ENCODE peak calls at places on chromosomes 7 and 10, in nine cellular contexts. L, O, B, H, Y, G, D, R and Z are unnamed samples.

GRCh38 chr7:24783731-24784130 is 26.5 kb upstream of the GSDME start:
- DNase-seq in L (no peak), O (no peak), B (no peak), H (no peak), Y (no peak), G (no peak), D (no peak), R (no peak), Z (no peak)

GRCh38 chr7:92669616-92670153 is 79.5 kb upstream of the FAM133B start:
- DNase-seq in L (no peak), O (peak), B (no peak), H (peak), Y (no peak), G (no peak), D (no peak), R (peak), Z (no peak)

GRCh38 chr10:89228962-89229361 is 21.8 kb upstream of the CH25H start:
- DNase-seq in L (no peak), O (no peak), B (no peak), H (no peak), Y (no peak), G (no peak), D (no peak), R (no peak), Z (no peak)

GRCh38 chr10:102118867-102119266 is 1.3 kb downstream of the LDB1 start:
- DNase-seq in L (no peak), O (peak), B (no peak), H (peak), Y (peak), G (no peak), D (peak), R (peak), Z (peak)

GRCh38 chr7:98163704-98164478 is 47.3 kb upstream of the BHLHA15 start:
- DNase-seq in L (no peak), O (no peak), B (no peak), H (no peak), Y (peak), G (no peak), D (no peak), R (no peak), Z (no peak)

GRCh38 chr10:784759-785538 is 95.5 kb upstream of the DIP2C start:
- DNase-seq in L (peak), O (peak), B (peak), H (peak), Y (peak), G (peak), D (no peak), R (no peak), Z (no peak)

GRCh38 chr10:7585228-7585627 is 81.5 kb downstream of the ITIH5 start:
- DNase-seq in L (no peak), O (no peak), B (no peak), H (no peak), Y (no peak), G (no peak), D (no peak), R (no peak), Z (no peak)

GRCh38 chr10:125455855-125456254 is 227.1 kb downstream of the TEX36 start:
- DNase-seq in L (no peak), O (no peak), B (no peak), H (no peak), Y (no peak), G (no peak), D (no peak), R (no peak), Z (no peak)

GRCh38 chr10:124568858-124569622 is 107.4 kb downstream of the LHPP start:
- DNase-seq in L (no peak), O (peak), B (no peak), H (no peak), Y (no peak), G (no peak), D (no peak), R (no peak), Z (no peak)

GRCh38 chr10:46055771-46056170 is 9.7 kb upstream of the MSMB start:
- DNase-seq in L (no peak), O (no peak), B (no peak), H (no peak), Y (no peak), G (no peak), D (no peak), R (no peak), Z (no peak)

GRCh38 chr10:117741524-117741923 is 199.0 kb downstream of the EMX2 start:
- DNase-seq in L (no peak), O (no peak), B (no peak), H (no peak), Y (no peak), G (no peak), D (no peak), R (no peak), Z (no peak)
- TF ChIP-seq CTCF in L (no peak), O (no peak), B (no peak), H (no peak), Y (no peak), G (no peak), D (no peak), R (no peak), Z (peak)

GRCh38 chr7:102975854-102976253 is 63.1 kb downstream of the LRRC17 start:
- DNase-seq in L (no peak), O (no peak), B (no peak), H (no peak), Y (no peak), G (no peak), D (no peak), R (no peak), Z (no peak)

GRCh38 chr7:102976493-102976892 is 63.7 kb downstream of the LRRC17 start:
- DNase-seq in L (no peak), O (no peak), B (no peak), H (no peak), Y (no peak), G (no peak), D (no peak), R (no peak), Z (no peak)

GRCh38 chr7:102978280-102978679 is 65.5 kb downstream of the LRRC17 start:
- DNase-seq in L (no peak), O (peak), B (no peak), H (peak), Y (no peak), G (no peak), D (no peak), R (no peak), Z (no peak)

GRCh38 chr7:102973096-102973802 is 60.4 kb downstream of the LRRC17 start:
- DNase-seq in L (no peak), O (no peak), B (no peak), H (peak), Y (no peak), G (no peak), D (no peak), R (no peak), Z (no peak)

DNA sequence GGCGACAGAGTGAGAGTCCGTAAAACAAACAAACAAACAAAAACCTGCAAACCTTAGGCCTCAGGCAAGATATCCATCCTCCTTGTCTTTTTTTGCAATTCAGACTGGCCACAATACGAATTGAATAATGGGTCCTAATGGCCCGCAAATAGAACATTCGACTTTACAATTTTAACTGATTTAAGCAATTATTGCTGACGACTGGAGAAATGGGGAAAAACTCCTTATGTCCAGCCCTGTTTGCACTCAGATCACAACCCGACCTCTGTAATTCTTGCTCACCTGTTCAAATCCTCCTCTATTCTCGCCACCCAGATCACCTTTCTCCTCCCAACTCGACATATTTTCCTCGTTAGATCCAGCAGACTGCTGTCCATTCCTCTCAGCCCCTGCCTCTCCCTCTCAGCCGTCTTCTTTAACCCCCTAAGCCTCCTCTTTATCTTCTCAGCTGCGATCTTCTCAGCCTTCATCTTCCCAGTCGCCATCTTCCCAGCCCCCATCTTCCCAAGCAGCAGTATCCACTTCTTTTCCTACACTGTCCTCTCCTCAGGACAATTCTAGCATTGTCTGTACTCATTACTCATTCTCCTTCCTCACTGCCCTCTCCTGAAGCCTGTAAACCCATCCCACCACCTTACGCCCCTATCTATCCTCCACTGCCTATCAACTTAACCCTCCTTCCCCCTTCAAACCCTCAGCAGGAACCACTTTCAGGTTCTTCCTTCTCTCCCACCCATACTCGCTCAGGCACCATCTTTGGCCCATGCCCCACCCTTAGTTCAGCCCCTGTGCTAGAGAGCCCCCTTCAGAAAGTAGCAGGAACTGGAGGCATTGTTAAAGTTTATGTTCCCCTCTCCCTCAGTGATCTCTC is 61.8 kb downstream of the LRRC17 start:
- DNase-seq in L (no peak), O (no peak), B (peak), H (no peak), Y (no peak), G (no peak), D (no peak), R (peak), Z (no peak)
- TF ChIP-seq CTCF in L (no peak), O (no peak), B (no peak), H (peak), Y (no peak), G (peak), D (no peak), R (peak), Z (peak)

GRCh38 chr7:104106106-104106505 is 101.7 kb downstream of the ORC5 start:
- DNase-seq in L (no peak), O (no peak), B (no peak), H (peak), Y (no peak), G (peak), D (no peak), R (no peak), Z (no peak)
- TF ChIP-seq CTCF in L (no peak), O (no peak), B (no peak), H (peak), Y (no peak), G (peak), D (no peak), R (no peak), Z (no peak)

DNA sequence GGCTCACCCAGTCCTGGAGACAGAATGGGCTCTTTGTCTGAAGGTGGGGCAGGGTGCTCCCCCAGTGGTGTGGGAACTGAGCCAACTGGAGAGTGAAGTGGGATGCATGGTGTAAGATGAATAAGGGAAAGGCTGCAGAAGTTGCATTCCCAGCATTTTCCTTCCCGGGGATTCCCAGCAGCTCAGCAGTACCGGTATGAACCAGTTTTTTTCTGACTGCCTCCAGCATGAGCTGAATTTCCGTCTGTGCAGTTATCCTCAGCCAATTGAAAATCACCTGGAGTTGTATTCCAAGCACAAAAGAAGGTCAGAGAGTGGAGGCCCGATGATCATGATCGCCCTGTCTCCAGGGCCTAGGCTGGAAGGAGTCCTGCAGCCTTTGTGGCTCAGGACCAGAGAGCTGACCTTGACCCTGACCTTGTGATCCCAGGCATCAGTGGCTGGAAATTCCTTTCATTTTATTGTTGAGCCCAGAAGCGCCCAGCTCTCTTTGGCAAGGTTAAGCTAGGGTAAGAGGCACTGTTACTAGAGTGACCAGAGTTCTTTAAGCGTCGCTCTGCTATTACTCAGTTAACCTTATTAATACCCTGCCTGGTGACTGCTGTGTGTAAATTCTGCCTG is 33.4 kb downstream of the OGDH start:
- DNase-seq in L (peak), O (peak), B (no peak), H (peak), Y (no peak), G (peak), D (no peak), R (no peak), Z (no peak)
- TF ChIP-seq CTCF in L (no peak), O (no peak), B (no peak), H (no peak), Y (no peak), G (no peak), D (no peak), R (no peak), Z (no peak)

DNA sequence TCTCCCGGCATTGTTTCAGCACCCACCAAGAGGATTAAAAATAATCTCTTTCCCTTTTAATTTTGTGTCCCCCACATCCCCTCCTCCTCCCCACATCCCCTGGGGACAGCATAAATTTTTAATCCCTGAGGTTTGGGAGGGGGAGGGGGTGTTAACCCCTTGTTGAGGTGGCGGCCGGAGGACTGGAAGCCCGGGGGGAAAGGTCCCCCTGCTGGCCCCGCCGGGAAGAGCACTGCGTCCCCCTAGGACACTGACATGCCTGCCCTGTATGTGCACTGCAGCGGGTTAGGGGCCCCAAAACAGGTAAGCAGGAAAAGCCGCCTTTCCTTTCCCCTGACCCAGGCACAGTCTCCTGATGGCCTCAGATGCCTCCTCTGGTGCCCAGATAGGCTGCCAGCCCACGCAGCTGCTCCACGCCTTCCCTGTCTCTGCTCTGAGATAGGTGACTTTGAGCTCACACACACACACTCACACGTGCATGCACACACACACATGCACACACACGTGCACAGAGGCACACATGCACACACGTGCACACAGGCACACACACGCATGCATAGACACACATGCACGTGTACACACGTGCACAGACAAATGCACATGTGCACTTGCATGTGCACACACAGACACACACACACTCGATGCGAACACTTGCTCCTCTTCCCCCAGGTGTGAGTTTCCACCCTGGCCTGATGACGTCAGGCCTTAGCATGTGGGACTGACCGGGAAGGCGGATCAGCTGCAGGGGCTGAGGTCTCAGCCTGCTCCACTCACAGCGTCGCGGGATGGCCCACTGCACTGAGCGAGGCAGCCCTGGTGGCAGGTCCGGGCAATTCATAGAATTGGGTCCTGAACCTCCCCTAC is 12.3 kb downstream of the CNPY1 start:
- DNase-seq in L (no peak), O (no peak), B (peak), H (peak), Y (no peak), G (no peak), D (peak), R (peak), Z (peak)
- TF ChIP-seq CTCF in L (no peak), O (peak), B (peak), H (peak), Y (no peak), G (peak), D (no peak), R (peak), Z (peak)

GRCh38 chr10:94608530-94608929 is 62.9 kb downstream of the HELLS start:
- DNase-seq in L (no peak), O (no peak), B (no peak), H (no peak), Y (no peak), G (no peak), D (no peak), R (no peak), Z (no peak)

GRCh38 chr10:94607111-94607510 is 61.5 kb downstream of the HELLS start:
- DNase-seq in L (no peak), O (no peak), B (peak), H (no peak), Y (no peak), G (no peak), D (no peak), R (peak), Z (peak)

DNA sequence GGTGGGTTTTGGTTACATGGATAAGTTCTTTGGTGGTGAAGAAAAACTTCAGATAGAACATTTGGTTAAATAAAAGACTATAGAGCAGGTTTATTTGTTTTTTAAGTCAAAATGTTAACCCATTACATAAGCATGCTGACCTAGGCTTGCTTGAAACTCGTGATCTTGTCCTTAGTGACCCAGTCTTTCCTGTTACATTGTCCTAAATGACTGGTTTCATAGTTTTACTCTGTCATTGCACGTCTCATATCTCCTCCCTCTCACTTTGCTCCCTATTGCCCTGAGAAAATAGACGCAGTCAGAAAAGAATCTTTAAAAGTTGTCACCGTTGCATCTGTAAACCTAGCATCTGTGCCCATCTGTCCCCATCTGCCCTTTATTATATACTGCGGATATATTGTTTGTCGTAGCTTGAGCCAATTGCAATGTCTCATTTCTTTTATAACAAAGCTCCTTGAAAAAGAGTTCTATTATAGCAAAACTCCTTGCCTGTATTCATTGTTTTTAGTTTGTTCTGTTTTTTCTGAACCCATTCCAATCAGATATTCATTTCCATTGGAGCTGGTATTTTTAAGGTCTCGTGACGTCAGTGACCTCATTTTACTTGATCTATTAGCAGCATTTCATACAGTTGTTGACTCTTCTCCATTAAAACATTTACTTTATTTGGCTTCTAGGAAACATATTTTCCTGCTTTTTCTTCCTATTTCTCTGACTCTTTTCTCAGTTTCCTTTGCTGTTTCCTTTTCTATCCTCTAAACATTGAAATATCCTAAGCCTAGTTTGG is 57.3 kb downstream of the HELLS start:
- DNase-seq in L (no peak), O (no peak), B (no peak), H (no peak), Y (no peak), G (no peak), D (no peak), R (no peak), Z (no peak)
- TF ChIP-seq CTCF in L (no peak), O (no peak), B (no peak), H (no peak), Y (no peak), G (no peak), D (no peak), R (no peak), Z (no peak)

DNA sequence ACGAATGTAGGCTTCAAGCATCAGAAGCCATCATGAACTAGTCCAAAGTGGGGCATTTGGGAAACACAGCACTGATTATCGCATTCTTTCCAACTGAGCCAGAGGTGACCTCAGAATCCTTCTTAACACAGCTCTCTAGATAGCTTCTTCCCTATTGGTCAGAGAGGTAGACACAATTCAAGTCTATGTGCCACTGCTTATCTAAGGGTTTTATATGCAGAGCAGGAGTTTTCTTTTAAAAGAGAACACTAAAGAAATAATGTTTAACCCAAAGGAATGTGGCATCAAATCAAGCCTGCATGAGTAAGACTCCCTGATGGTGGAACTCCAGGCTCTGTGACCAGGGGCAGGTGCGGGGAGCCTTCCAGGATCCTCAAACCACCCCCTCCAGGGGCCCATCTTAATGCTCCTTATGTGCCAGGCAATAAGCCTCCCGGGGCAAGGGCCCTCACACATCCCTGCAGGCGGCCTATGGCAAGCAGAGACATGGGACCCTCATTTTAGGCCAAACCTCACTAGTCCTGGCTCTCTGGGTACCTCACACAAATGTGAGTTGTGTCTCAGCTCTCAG is 13.8 kb downstream of the HSPA12A start:
- DNase-seq in L (no peak), O (no peak), B (no peak), H (no peak), Y (no peak), G (no peak), D (no peak), R (no peak), Z (no peak)
- TF ChIP-seq CTCF in L (no peak), O (no peak), B (no peak), H (no peak), Y (no peak), G (no peak), D (no peak), R (no peak), Z (no peak)

GRCh38 chr10:69439813-69440506 is 11.3 kb upstream of the TSPAN15 start:
- DNase-seq in L (no peak), O (no peak), B (no peak), H (peak), Y (no peak), G (peak), D (no peak), R (no peak), Z (no peak)

GRCh38 chr10:69435966-69436520 is 15.2 kb upstream of the TSPAN15 start:
- DNase-seq in L (no peak), O (no peak), B (no peak), H (no peak), Y (no peak), G (no peak), D (no peak), R (no peak), Z (no peak)

GRCh38 chr10:69437321-69438259 is 13.7 kb upstream of the TSPAN15 start:
- DNase-seq in L (no peak), O (no peak), B (no peak), H (no peak), Y (no peak), G (no peak), D (no peak), R (no peak), Z (no peak)

GRCh38 chr10:69439350-69439739 is 11.9 kb upstream of the TSPAN15 start:
- DNase-seq in L (peak), O (no peak), B (no peak), H (peak), Y (peak), G (no peak), D (no peak), R (no peak), Z (no peak)

GRCh38 chr10:69438531-69439349 is 12.5 kb upstream of the TSPAN15 start:
- DNase-seq in L (no peak), O (no peak), B (no peak), H (peak), Y (no peak), G (no peak), D (no peak), R (no peak), Z (no peak)
- TF ChIP-seq CTCF in L (no peak), O (no peak), B (no peak), H (no peak), Y (no peak), G (no peak), D (no peak), R (no peak), Z (no peak)

GRCh38 chr10:72334832-72335393 is 19.8 kb downstream of the DNAJB12 start:
- DNase-seq in L (peak), O (peak), B (peak), H (peak), Y (peak), G (no peak), D (peak), R (peak), Z (peak)
- TF ChIP-seq CTCF in L (no peak), O (no peak), B (peak), H (peak), Y (no peak), G (no peak), D (no peak), R (peak), Z (peak)